ENCODE peak calls at places on chromosomes 13 and 19, in seven cellular contexts. K is fibroblast of lung; U is CD4-positive, alpha-beta memory T cell; E is PC-3; B is Peyer's patch; H is mammary epithelial cell; O is OCI-LY7. W is an unnamed sample. For H3K36me3, the result is how much of the 10 kb centered on the place peaks cover.

GRCh38 chr19:403221-404036 is 5.5 kb downstream of the C2CD4C start:
- DNase-seq in K (no peak), U (no peak), E (no peak), B (peak), H (no peak), O (no peak), W (no peak)

GRCh38 chr19:5397804-5398692 is 57.2 kb upstream of the ZNRF4 start:
- DNase-seq in K (no peak), U (no peak), E (peak), B (no peak), H (no peak), O (peak), W (no peak)

GRCh38 chr19:4103073-4103418 is 20.9 kb downstream of the MAP2K2 start:
- DNase-seq in K (peak), U (no peak), E (peak), B (no peak), H (peak), O (no peak), W (no peak)

GRCh38 chr13:83136660-83137059 is 745.6 kb downstream of the SLITRK1 start:
- DNase-seq in K (no peak), U (no peak), E (no peak), B (no peak), H (no peak), O (no peak), W (no peak)

GRCh38 chr13:75196112-75196855 is 285.7 kb downstream of the TBC1D4 start:
- DNase-seq in K (peak), U (no peak), E (no peak), B (no peak), H (no peak), O (no peak), W (no peak)

GRCh38 chr19:48613024-48613851 is 1.6 kb downstream of the FAM83E start:
- DNase-seq in K (no peak), U (no peak), E (no peak), B (peak), H (no peak), O (no peak), W (no peak)

GRCh38 chr19:55670280-55671053 is 4.6 kb upstream of the EPN1 start:
- DNase-seq in K (no peak), U (no peak), E (no peak), B (no peak), H (no peak), O (no peak), W (no peak)

GRCh38 chr13:114064516-114065140 is 67.8 kb downstream of the RASA3 start:
- DNase-seq in K (peak), U (no peak), E (peak), B (no peak), H (peak), O (no peak), W (no peak)

GRCh38 chr13:46160474-46161066 is 21.4 kb downstream of the LCP1 start:
- DNase-seq in K (peak), U (peak), E (peak), B (no peak), H (peak), O (peak), W (peak)

GRCh38 chr13:113862191-113862765 is 1.6 kb downstream of the GAS6 start:
- DNase-seq in K (no peak), U (no peak), E (no peak), B (peak), H (peak), O (no peak), W (no peak)

GRCh38 chr13:42970824-42971669 is 21.0 kb downstream of the EPSTI1 start:
- DNase-seq in K (peak), U (peak), E (peak), B (no peak), H (peak), O (peak), W (peak)

GRCh38 chr13:109981000-109981399 is 194.6 kb upstream of the IRS2 start:
- DNase-seq in K (no peak), U (no peak), E (no peak), B (no peak), H (no peak), O (no peak), W (no peak)

GRCh38 chr13:107202371-107203023 is 634.6 kb upstream of the ARGLU1 start:
- DNase-seq in K (peak), U (no peak), E (peak), B (no peak), H (peak), O (no peak), W (no peak)

GRCh38 chr13:91155512-91156114 is 191.9 kb upstream of the MIR17HG start:
- DNase-seq in K (no peak), U (no peak), E (peak), B (no peak), H (no peak), O (no peak), W (no peak)

GRCh38 chr13:79659161-79659560 is 178.2 kb downstream of the NDFIP2 start:
- DNase-seq in K (peak), U (no peak), E (no peak), B (no peak), H (peak), O (no peak), W (no peak)

GRCh38 chr13:32432856-32433255 is 4.9 kb upstream of the N4BP2L1 start:
- DNase-seq in K (no peak), U (no peak), E (no peak), B (no peak), H (peak), O (no peak), W (no peak)

GRCh38 chr19:21569497-21569870 is 64.1 kb downstream of the ZNF429 start:
- DNase-seq in K (peak), U (no peak), E (no peak), B (no peak), H (no peak), O (no peak), W (peak)

GRCh38 chr19:34224996-34225658 is 29.2 kb upstream of the GARRE1 start:
- DNase-seq in K (peak), U (no peak), E (peak), B (no peak), H (peak), O (no peak), W (no peak)

GRCh38 chr19:1154731-1155351 is 19.2 kb downstream of the SBNO2 start:
- DNase-seq in K (peak), U (no peak), E (no peak), B (peak), H (peak), O (no peak), W (no peak)

GRCh38 chr13:99528547-99528946 is 27.3 kb downstream of the TM9SF2 start:
- DNase-seq in K (no peak), U (peak), E (peak), B (no peak), H (no peak), O (peak), W (peak)

GRCh38 chr19:46659151-46660007 is 1.6 kb downstream of the DACT3 start:
- DNase-seq in K (no peak), U (peak), E (no peak), B (no peak), H (no peak), O (no peak), W (no peak)
- H3K4me3 ChIP-seq in K (peak), U (no peak), E (peak), B (no peak), H (no peak), O (no peak), W (no peak)

GRCh38 chr13:28483313-28483931 is 11.5 kb downstream of the FLT1 start:
- DNase-seq in K (no peak), U (no peak), E (no peak), B (no peak), H (no peak), O (no peak), W (no peak)
- H3K36me3 ChIP-seq in K (under half), U (under half), E (under half), B (under half), H (under half), O (under half), W (under half)

GRCh38 chr13:67299072-67299635 is 69.0 kb upstream of the PCDH9 start:
- DNase-seq in K (peak), U (no peak), E (peak), B (no peak), H (peak), O (no peak), W (no peak)
- H3K4me3 ChIP-seq in K (no peak), U (no peak), E (no peak), B (no peak), H (no peak), O (no peak), W (no peak)

GRCh38 chr19:9650345-9650744 is 24.6 kb downstream of the ZNF562 start:
- DNase-seq in K (no peak), U (no peak), E (no peak), B (no peak), H (no peak), O (no peak), W (no peak)
- H3K36me3 ChIP-seq in K (under half), U (under half), E (half or more), B (under half), H (under half), O (half or more), W (half or more)

GRCh38 chr19:2454962-2455409 is 1.8 kb downstream of the LMNB2 start:
- DNase-seq in K (no peak), U (no peak), E (no peak), B (no peak), H (no peak), O (no peak), W (no peak)
- H3K4me3 ChIP-seq in K (no peak), U (no peak), E (peak), B (no peak), H (peak), O (peak), W (no peak)

GRCh38 chr19:10143700-10144099 is 24.0 kb upstream of the EIF3G start:
- DNase-seq in K (no peak), U (peak), E (no peak), B (no peak), H (no peak), O (no peak), W (peak)
- H3K36me3 ChIP-seq in K (under half), U (half or more), E (half or more), B (under half), H (half or more), O (half or more), W (half or more)